ENCODE peak calls at places on chromosome X, in nine cellular contexts. N is GM23248; Y is lower lobe of right lung; K is IMR-90; J is HCT116; E is heart right ventricle; Z is CD4-positive, alpha-beta memory T cell; A is H1; R is T-helper 17 cell. D is an unnamed sample.

GRCh38 chrX:7091923-7092322 is 55.6 kb upstream of the STS start:
- DNase-seq in E (no peak), Y (no peak), K (no peak), J (no peak), A (no peak), Z (no peak), N (no peak), R (no peak), D (no peak)

GRCh38 chrX:1002611-1003010 is 209.8 kb downstream of the CRLF2 start:
- DNase-seq in N (no peak), A (no peak), Y (peak; percentile 28), R (no peak), Z (no peak), J (no peak), E (no peak), K (no peak), D (no peak)

GRCh38 chrX:152028611-152029010 is 54.1 kb upstream of the GABRE start:
- DNase-seq in Y (no peak), Z (no peak), E (no peak), J (no peak), N (no peak), R (no peak), K (no peak), A (no peak), D (no peak)

GRCh38 chrX:50813843-50814661 is at the start of gene SHROOM4:
- DNase-seq in K (peak; percentile 58), Y (peak; percentile 66), Z (no peak), N (peak; percentile 76), J (no peak), R (no peak), A (peak; percentile 66), E (peak; percentile 52), D (peak; percentile 42)

GRCh38 chrX:331145-331771 is 12.7 kb upstream of the GTPBP6 start:
- DNase-seq in Y (peak; percentile 46), Z (no peak), K (peak; percentile 28), N (peak; percentile 78), J (no peak), R (no peak), A (peak; percentile 72), E (no peak), D (no peak)

GRCh38 chrX:21225643-21226042 is 148.6 kb upstream of the CNKSR2 start:
- DNase-seq in Z (no peak), K (no peak), E (no peak), N (peak; percentile 60), A (no peak), Y (no peak), J (no peak), R (no peak), D (no peak)

GRCh38 chrX:72714471-72714916 is 388 bp upstream of the PHKA1 start:
- DNase-seq in A (peak; percentile 52), Y (peak; percentile 65), R (no peak), K (peak; percentile 62), E (peak; percentile 59), J (peak; percentile 7), N (peak; percentile 75), Z (no peak), D (peak; percentile 38)

GRCh38 chrX:6363193-6363592 is 134.5 kb upstream of the NLGN4X start:
- DNase-seq in R (no peak), J (no peak), N (no peak), K (no peak), E (no peak), A (no peak), Z (no peak), Y (no peak), D (no peak)

GRCh38 chrX:72128881-72129280 is 2.8 kb downstream of the RTL5 start:
- DNase-seq in K (no peak), N (peak; percentile 49), J (no peak), R (no peak), E (no peak), Z (no peak), Y (no peak), A (peak; percentile 57), D (no peak)

GRCh38 chrX:150185766-150186165 is 177.4 kb upstream of the MAMLD1 start:
- DNase-seq in Y (no peak), A (no peak), E (no peak), J (no peak), Z (no peak), K (no peak), N (no peak), R (no peak), D (no peak)

GRCh38 chrX:24577091-24577490 is 70.1 kb downstream of the PCYT1B start:
- DNase-seq in R (no peak), N (no peak), Y (no peak), E (no peak), A (no peak), K (no peak), J (no peak), Z (no peak), D (no peak)

DNA sequence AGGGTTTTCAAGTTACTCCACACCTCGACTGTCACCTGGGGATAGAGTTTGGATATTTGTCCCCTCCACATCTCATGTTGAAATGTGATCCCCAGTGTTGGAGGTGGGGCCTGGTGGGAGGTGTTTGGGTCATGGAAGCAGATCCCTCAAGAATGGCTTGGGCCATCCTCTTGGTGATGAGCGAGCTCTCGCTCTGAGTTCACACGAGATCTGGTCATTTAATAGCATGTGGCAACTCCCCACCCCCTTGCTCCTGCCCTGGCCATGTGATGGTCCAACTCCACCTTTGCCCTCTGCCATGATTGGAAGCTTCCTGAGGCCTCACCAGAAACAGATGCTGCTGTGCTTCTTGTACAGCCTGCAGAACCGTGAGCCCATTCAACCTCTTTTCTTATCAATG is 8.3 kb downstream of the CTAG1A start:
- DNase-seq in N (no peak), Y (no peak), Z (no peak), J (no peak), K (no peak), E (no peak), A (no peak), R (no peak), D (no peak)
- H3K9me3 ChIP-seq in N (no peaks in the 10 kb centered on the region), Y (no peaks in the 10 kb centered on the region), Z (no peaks in the 10 kb centered on the region), J (no peaks in the 10 kb centered on the region), K (peaks cover 8% of the 10 kb centered on the region), E (no peaks in the 10 kb centered on the region), A (peaks cover 3% of the 10 kb centered on the region), R (no peaks in the 10 kb centered on the region), D (no peaks in the 10 kb centered on the region)

DNA sequence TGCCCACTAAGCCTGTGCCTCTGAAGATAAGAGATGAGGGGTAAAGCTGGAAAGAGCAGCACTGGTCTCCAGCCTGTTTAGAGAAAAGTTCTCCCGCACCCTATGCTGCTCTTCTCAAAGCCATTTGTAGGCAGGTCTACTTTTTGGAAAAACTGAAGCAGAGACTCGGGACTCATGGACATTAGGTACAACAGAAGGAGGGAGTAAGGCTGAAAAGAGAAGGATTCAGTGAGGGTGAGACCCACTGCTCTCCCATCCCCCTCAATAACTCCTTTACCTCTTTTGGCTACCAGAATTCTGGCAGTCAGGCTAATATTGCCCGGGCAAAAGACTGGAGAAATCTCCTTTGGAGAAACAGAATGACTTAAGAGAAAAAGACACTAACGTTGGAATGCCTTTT is 29.7 kb upstream of the KCNE5 start:
- DNase-seq in Y (no peak), K (no peak), A (no peak), E (no peak), N (no peak), Z (no peak), R (no peak), J (no peak), D (no peak)
- H3K9me3 ChIP-seq in Y (no peaks in the 10 kb centered on the region), K (no peaks in the 10 kb centered on the region), A (no peaks in the 10 kb centered on the region), E (no peaks in the 10 kb centered on the region), N (no peaks in the 10 kb centered on the region), Z (no peaks in the 10 kb centered on the region), R (no peaks in the 10 kb centered on the region), J (no peaks in the 10 kb centered on the region), D (no peaks in the 10 kb centered on the region)

DNA sequence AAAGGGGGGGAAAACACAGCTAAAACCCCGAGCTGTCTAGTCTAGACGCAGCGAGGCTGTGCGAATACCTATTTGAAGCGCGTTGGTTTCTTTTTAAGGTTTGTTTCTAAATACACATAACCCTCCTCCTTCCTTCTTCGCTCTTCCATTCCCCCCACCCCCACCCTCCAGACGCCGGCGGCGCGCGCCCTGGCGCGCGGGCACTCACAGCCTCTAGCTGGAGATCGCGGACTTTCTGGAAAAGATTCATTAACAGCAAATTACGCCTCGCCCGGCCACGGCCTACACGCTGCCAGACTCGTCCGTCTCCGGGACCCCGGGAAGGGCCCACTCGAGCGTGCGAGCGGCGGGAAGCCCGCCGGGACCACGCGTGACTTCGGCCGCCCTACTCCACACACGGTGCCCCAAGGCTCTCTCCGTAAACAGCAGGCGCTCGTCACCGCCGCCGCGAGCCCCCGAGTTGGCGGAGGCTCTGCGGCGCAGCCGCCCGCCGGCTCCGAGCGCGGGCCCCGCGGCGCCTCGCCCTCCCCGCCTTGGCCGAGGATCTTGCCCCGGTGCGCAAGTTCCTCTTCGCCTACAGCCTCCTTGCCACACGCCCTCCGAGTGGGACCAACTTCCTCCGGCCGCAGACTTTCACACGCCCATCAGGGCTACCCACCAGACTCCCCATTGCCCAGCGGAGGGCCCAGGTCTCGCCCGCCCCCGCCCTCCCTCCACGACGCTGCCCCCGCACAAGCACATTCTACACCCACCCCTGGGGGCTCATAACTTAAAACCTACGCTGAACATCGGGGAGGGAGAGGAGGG is 2.0 kb downstream of the BCOR start:
- DNase-seq in Y (peak; percentile 62), N (peak; percentile 51), J (no peak), Z (no peak), E (no peak), A (no peak), R (no peak), K (no peak), D (no peak)
- H3K9me3 ChIP-seq in Y (no peaks in the 10 kb centered on the region), N (no peaks in the 10 kb centered on the region), J (no peaks in the 10 kb centered on the region), Z (no peaks in the 10 kb centered on the region), E (no peaks in the 10 kb centered on the region), A (no peaks in the 10 kb centered on the region), R (no peaks in the 10 kb centered on the region), K (no peaks in the 10 kb centered on the region), D (no peaks in the 10 kb centered on the region)

GRCh38 chrX:102968216-102968615 is 31.1 kb downstream of the RAB40AL start:
- DNase-seq in K (no peak), Y (no peak), E (no peak), R (no peak), J (no peak), A (no peak), N (no peak), Z (no peak), D (no peak)

GRCh38 chrX:102959471-102959870 is 22.4 kb downstream of the RAB40AL start:
- DNase-seq in E (no peak), Y (no peak), N (peak; percentile 86), J (peak; percentile 4), R (no peak), Z (no peak), K (peak; percentile 65), A (no peak), D (no peak)

GRCh38 chrX:102963955-102964354 is 26.9 kb downstream of the RAB40AL start:
- DNase-seq in A (no peak), N (no peak), K (no peak), Z (no peak), J (no peak), E (no peak), Y (no peak), R (no peak), D (no peak)

GRCh38 chrX:102966701-102967100 is 29.6 kb downstream of the RAB40AL start:
- DNase-seq in R (no peak), N (peak; percentile 76), Y (no peak), K (peak; percentile 29), J (no peak), Z (no peak), A (no peak), E (no peak), D (no peak)

DNA sequence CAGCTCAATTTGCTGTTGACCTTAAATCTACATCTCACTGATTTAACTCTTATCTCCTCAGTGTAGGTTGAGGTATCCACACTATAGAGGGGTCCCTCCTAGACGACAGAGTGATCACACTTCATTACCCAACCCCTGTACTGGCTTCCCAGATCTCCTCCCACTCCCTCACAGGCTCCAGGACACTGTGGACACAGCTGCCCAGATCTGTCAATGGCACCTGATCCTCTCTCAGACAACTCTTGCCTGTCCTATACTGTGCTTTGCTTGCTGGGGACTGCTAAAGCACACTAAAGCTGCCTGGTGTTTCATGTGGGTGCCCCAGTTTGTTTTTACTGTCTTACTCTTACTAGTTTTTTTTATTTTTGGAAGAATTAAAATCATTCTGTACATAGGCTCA is 27.9 kb downstream of the RAB40AL start:
- DNase-seq in N (no peak), E (no peak), Y (no peak), Z (no peak), J (no peak), A (no peak), R (no peak), K (no peak), D (no peak)
- H3K9me3 ChIP-seq in N (no peaks in the 10 kb centered on the region), E (peaks cover 8% of the 10 kb centered on the region), Y (no peaks in the 10 kb centered on the region), Z (no peaks in the 10 kb centered on the region), J (no peaks in the 10 kb centered on the region), A (no peaks in the 10 kb centered on the region), R (no peaks in the 10 kb centered on the region), K (peaks cover 2% of the 10 kb centered on the region), D (no peaks in the 10 kb centered on the region)

D was measured in right lobe of liver.